ENCODE peak calls at places on chromosomes 12 and 14, in six cellular contexts. W is psoas muscle; M is activated gamma-delta T cell treated with Interleukin-2 at 50 U/mL for 16 hours; G is mesothelial cell of epicardium; X is stimulated activated CD4-positive, alpha-beta T cell treated with anti-CD3 and anti-CD28 coated beads, Interleukin-1b, Interleukin-23, amount 100 ng/mL, for 24 hours; L is WERI-Rb-1. T is an unnamed sample.

GRCh38 chr14:89598548-89599186 is 181.6 kb upstream of the FOXN3 start:
- DNase-seq in M (no peak), G (no peak), L (no peak), X (no peak), W (no peak), T (no peak)

GRCh38 chr14:64725360-64725815 is 21.2 kb downstream of the PLEKHG3 start:
- DNase-seq in L (no peak), X (no peak), M (no peak), W (no peak), G (no peak), T (no peak)

GRCh38 chr14:43956741-43957140 is 550.3 kb downstream of the FSCB start:
- DNase-seq in G (no peak), W (no peak), L (no peak), M (no peak), X (no peak), T (no peak)

GRCh38 chr12:69464433-69464832 is 5.8 kb upstream of the FRS2 start:
- DNase-seq in L (no peak), W (no peak), X (no peak), M (no peak), G (no peak), T (no peak)

GRCh38 chr14:41604793-41605534 is 1.7 kb upstream of the LRFN5 start:
- DNase-seq in X (no peak), M (no peak), G (peak; percentile 80), W (peak; percentile 35), L (peak; percentile 48), T (peak; percentile 59)

GRCh38 chr14:92670177-92670576 is 78.2 kb downstream of the LGMN start:
- DNase-seq in X (no peak), M (no peak), G (no peak), W (peak; percentile 21), L (no peak), T (no peak)

GRCh38 chr12:107411792-107412535 is 273.6 kb upstream of the PWP1 start:
- DNase-seq in M (no peak), L (no peak), X (no peak), G (no peak), W (no peak), T (no peak)

GRCh38 chr14:94575730-94576585 is 5.3 kb upstream of the SERPINA5 start:
- DNase-seq in X (no peak), L (no peak), W (no peak), G (no peak), M (no peak), T (no peak)

GRCh38 chr12:51687142-51687935 is 96.3 kb downstream of the SCN8A start:
- DNase-seq in G (no peak), L (no peak), W (no peak), X (no peak), M (no peak), T (no peak)

GRCh38 chr12:42968426-42968825 is 378.9 kb upstream of the PRICKLE1 start:
- DNase-seq in X (no peak), M (no peak), L (no peak), G (no peak), W (no peak), T (no peak)